ENCODE peak calls at places on chromosome 6, in six cellular contexts. G, F, U, N, M and E are unnamed samples.

GRCh38 chr6:130713144-130713543 is 114.1 kb upstream of the SMLR1 start:
- DNase-seq in G (peak), F (peak), U (no peak), N (no peak), M (no peak), E (peak)

GRCh38 chr6:37190159-37190535 is 20.2 kb downstream of the PIM1 start:
- DNase-seq in G (no peak), F (no peak), U (no peak), N (no peak), M (no peak), E (no peak)

GRCh38 chr6:163866192-163866591 is 451.7 kb downstream of the QKI start:
- DNase-seq in G (peak), F (no peak), U (no peak), N (no peak), M (no peak), E (peak)

GRCh38 chr6:149895702-149896310 is 2.1 kb downstream of the RAET1E start:
- DNase-seq in G (no peak), F (no peak), U (peak), N (no peak), M (no peak), E (no peak)

GRCh38 chr6:45566882-45567281 is 189.1 kb upstream of the SUPT3H start:
- DNase-seq in G (no peak), F (no peak), U (no peak), N (no peak), M (peak), E (peak)

GRCh38 chr6:146594495-146594894 is 4.3 kb upstream of the ADGB start:
- DNase-seq in G (no peak), F (no peak), U (no peak), N (no peak), M (no peak), E (no peak)

GRCh38 chr6:75528423-75528822 is 34.8 kb upstream of the FILIP1 start:
- DNase-seq in G (no peak), F (no peak), U (no peak), N (no peak), M (no peak), E (peak)

GRCh38 chr6:3139090-3139903 is 18.0 kb downstream of the TUBB2A start:
- DNase-seq in G (no peak), F (no peak), U (no peak), N (no peak), M (peak), E (no peak)

GRCh38 chr6:142794424-142794823 is 150.6 kb downstream of the HIVEP2 start:
- DNase-seq in G (no peak), F (no peak), U (no peak), N (no peak), M (no peak), E (no peak)

GRCh38 chr6:1849686-1850580 is 240.2 kb downstream of the FOXC1 start:
- DNase-seq in G (no peak), F (no peak), U (no peak), N (no peak), M (no peak), E (no peak)

GRCh38 chr6:87366899-87367298 is 22.3 kb downstream of the C6orf163 start:
- DNase-seq in G (no peak), F (no peak), U (no peak), N (no peak), M (no peak), E (no peak)

GRCh38 chr6:142725024-142725770 is 219.8 kb downstream of the HIVEP2 start:
- DNase-seq in G (no peak), F (no peak), U (no peak), N (no peak), M (no peak), E (no peak)

GRCh38 chr6:168096271-168096764 is 17.3 kb upstream of the FRMD1 start:
- DNase-seq in G (no peak), F (no peak), U (no peak), N (no peak), M (no peak), E (no peak)

DNA sequence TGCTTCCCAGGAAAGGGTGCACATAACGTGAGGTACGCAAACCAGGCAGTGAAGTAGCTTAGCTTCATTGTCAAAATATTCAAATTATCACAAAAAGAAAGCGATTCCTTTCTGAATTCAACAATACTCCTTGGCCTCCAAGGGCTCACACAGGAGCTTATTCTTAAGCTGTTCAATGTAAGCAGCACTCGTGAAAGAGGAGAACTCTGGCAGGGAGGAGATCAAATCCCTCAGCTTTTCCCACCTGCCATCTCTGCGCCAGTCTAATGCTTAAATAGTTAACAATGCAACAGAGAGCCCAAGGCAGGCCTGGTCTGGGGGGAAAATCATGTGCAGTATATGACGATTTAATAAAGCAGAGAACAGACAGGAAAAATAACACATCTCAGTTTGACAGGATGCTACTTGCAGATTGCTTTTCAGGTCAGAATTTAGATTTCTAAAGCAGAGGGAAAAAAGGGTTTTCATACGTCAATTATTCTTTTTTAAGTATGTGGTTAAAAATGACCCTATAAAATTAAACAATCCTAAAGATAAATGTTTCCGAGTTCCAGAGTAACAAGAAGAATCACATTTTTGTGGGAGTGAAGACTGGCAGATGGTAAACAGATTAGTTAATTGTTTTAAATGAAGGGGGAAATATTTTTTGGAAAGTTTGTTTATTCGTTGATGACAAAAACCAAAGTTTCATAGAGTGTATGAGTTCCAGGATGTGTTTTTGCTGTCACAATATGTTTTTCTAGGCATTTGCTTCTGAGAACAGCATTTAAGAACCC is 46.0 kb downstream of the PLAGL1 start:
- DNase-seq in G (no peak), F (no peak), U (no peak), N (no peak), M (no peak), E (no peak)
- TF ChIP-seq CREB1 in G (no peak), F (no peak), U (no peak), N (no peak), M (no peak), E (no peak)

GRCh38 chr6:90295854-90296345 is 743 bp downstream of the BACH2 start:
- DNase-seq in G (peak), F (peak), U (peak), N (no peak), M (no peak), E (peak)
- TF ChIP-seq CREB1 in G (no peak), F (no peak), U (no peak), N (no peak), M (no peak), E (no peak)

GRCh38 chr6:105330364-105330763 is 72.5 kb downstream of the PREP start:
- DNase-seq in G (no peak), F (no peak), U (no peak), N (no peak), M (no peak), E (no peak)

GRCh38 chr6:105324386-105325000 is 78.4 kb downstream of the PREP start:
- DNase-seq in G (no peak), F (no peak), U (no peak), N (no peak), M (no peak), E (no peak)

GRCh38 chr6:105326838-105327745 is 75.8 kb downstream of the PREP start:
- DNase-seq in G (no peak), F (no peak), U (no peak), N (no peak), M (no peak), E (no peak)

GRCh38 chr6:105322499-105323231 is 80.2 kb downstream of the PREP start:
- DNase-seq in G (no peak), F (no peak), U (peak), N (no peak), M (no peak), E (no peak)

DNA sequence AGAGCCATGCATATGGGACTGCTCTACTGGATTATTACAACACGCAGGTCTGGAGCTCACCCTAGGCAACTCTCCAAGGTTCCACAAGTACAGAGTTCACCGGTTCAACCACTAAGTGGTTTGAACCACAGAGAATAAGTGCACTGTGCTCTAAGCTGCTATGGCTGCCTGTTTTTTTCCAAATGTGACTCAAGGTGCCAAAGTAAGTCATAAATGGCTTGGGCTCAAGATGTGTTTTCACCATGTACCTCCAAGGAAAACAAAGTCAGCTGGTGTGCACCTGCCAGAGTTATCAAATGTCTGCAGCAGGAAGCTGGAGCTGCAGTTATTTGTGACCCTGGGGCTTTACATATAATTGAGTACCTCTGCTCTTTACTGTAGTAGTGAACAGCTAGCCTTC is 76.7 kb downstream of the PREP start:
- DNase-seq in G (no peak), F (no peak), U (no peak), N (no peak), M (peak), E (no peak)
- TF ChIP-seq CREB1 in G (no peak), F (no peak), U (no peak), N (no peak), M (no peak), E (no peak)

GRCh38 chr6:42331019-42331418 is 113.4 kb upstream of the MRPS10 start:
- DNase-seq in G (no peak), F (no peak), U (no peak), N (no peak), M (no peak), E (no peak)
- TF ChIP-seq CREB1 in G (no peak), F (no peak), U (no peak), N (no peak), M (no peak), E (no peak)

GRCh38 chr6:114783783-114784182 is 441.0 kb upstream of the HS3ST5 start:
- DNase-seq in G (no peak), F (no peak), U (no peak), N (no peak), M (no peak), E (no peak)

GRCh38 chr6:114785235-114786127 is 442.7 kb upstream of the HS3ST5 start:
- DNase-seq in G (no peak), F (no peak), U (no peak), N (peak), M (no peak), E (no peak)

GRCh38 chr6:114783083-114783482 is 440.3 kb upstream of the HS3ST5 start:
- DNase-seq in G (no peak), F (no peak), U (no peak), N (no peak), M (no peak), E (peak)
- TF ChIP-seq CREB1 in G (no peak), F (no peak), U (no peak), N (no peak), M (no peak), E (no peak)

DNA sequence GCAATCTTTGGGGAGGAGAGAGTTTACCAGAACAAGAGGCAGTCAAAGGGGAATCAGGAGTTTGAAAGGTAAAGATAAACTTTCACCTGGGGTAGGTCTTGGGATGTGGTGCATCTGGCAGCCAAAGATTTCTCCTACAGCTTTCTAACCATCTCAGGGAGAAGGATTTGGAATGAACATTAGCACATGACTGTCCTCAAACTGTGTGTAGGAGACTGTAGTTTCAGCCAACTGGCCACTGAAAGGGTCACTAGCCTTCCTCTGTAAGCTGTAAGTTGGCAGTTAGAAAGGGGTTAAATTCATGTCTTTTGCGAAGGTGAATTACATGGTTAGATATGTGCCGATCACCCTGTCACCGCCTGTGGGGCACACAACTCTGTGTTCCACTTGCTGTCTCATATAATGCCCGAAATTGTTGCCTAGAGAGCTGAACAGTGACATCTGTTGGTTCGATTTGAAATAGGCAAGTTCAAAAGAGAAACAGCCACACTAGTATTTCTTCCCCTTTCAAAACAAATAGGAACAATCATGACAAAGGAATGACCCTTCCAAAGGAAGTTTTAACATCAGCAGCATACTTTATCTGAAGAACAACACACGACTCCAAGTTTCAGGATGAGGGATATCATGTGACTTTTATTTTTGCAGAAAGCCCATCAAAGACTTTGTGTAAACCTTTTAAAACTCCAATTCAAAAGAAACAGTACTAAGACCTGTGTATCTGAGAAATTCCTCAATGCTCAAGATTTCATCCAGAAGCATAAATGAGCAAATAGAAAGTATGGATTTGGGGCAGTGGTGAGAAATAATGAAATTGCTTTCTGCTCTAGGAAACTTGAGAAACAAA is 1.1 kb upstream of the OPN5 start:
- DNase-seq in G (no peak), F (peak), U (peak), N (no peak), M (peak), E (peak)
- TF ChIP-seq CREB1 in G (no peak), F (no peak), U (no peak), N (no peak), M (no peak), E (no peak)